ENCODE peak calls at places on chromosomes 13 and 19, in ten cellular contexts. T is HFFc6; D is body of pancreas; F is chondrocyte; E is right lobe of liver; O is CD8-positive, alpha-beta T cell; X is progenitor cell of endocrine pancreas; C is foreskin fibroblast; R is bronchial epithelial cell; H is psoas muscle. M is an unnamed sample.

GRCh38 chr13:94007072-94007471 is 472.4 kb downstream of the DCT start:
- DNase-seq in T (no peak), D (no peak), F (no peak), E (no peak), O (no peak), X (no peak), C (no peak), R (no peak), H (no peak), M (no peak)

GRCh38 chr19:31976775-31977536 is 368.5 kb upstream of the ZNF507 start:
- DNase-seq in T (no peak), D (no peak), F (no peak), E (no peak), O (no peak), X (no peak), C (no peak), R (no peak), H (no peak), M (no peak)

GRCh38 chr19:22832031-22832762 is at the start of gene ZNF723:
- DNase-seq in T (no peak), D (no peak), F (peak; percentile 89), E (no peak), O (no peak), X (no peak), C (no peak), R (no peak), H (no peak), M (no peak)

GRCh38 chr13:35388979-35389378 is 87.5 kb downstream of the MAB21L1 start:
- DNase-seq in T (peak; percentile 20), D (no peak), F (no peak), E (no peak), O (no peak), X (no peak), C (peak; percentile 64), R (no peak), H (no peak), M (no peak)

GRCh38 chr13:32830632-32831031 is 185.6 kb upstream of the KL start:
- DNase-seq in T (no peak), D (no peak), F (no peak), E (no peak), O (no peak), X (no peak), C (no peak), R (no peak), H (no peak), M (no peak)

GRCh38 chr13:91698767-91699166 is 300.3 kb downstream of the GPC5 start:
- DNase-seq in T (no peak), D (no peak), F (no peak), E (no peak), O (no peak), X (no peak), C (no peak), R (no peak), H (no peak), M (no peak)

GRCh38 chr19:51944798-51945552 is 17.7 kb downstream of the ZNF613 start:
- DNase-seq in T (no peak), D (no peak), F (no peak), E (no peak), O (no peak), X (no peak), C (no peak), R (no peak), H (no peak), M (no peak)

GRCh38 chr13:70817571-70817970 is 709.3 kb upstream of the KLHL1 start:
- DNase-seq in T (no peak), D (no peak), F (no peak), E (no peak), O (no peak), X (no peak), C (no peak), R (no peak), H (no peak), M (no peak)

DNA sequence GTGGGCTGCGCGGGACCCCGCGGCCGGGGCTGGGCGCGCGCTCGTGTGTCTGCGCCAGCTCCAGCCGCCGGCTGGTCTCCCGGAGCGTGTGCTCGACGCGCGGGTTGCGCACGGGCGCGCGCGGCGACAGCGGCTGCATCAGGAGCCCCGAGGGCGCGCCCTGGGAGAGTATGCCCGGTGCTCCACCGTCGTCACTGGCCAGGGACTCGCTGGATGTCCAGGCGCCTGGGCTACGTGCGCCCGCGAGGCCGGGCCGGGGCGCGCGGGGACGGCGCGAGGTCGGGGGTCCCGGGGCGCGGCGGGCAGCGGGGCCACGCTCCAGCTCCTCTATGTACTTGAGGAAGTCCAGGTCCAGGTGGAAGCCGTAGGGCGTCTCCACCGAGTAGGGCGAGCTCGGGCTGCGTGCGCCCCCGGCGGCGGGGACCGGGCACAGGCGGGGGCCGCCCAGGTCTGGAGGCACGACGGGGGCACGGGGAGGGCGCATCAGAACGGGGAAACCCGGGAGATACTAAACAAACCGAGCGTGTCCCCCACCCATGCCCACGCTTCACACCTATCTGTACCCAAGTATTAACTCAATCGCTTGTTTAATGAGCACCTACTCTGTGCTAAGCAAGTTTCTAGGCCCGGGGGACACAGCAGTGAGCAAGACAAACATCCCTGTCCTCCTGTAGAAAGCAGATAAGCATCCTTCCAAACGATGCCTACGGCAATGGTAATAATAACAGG is 7.6 kb downstream of the KANK3 start:
- DNase-seq in T (no peak), D (no peak), F (no peak), E (no peak), O (peak; percentile 32), X (no peak), C (no peak), R (no peak), H (no peak), M (no peak)
- TF ChIP-seq CTCF in T (no peak), D (no peak), F (peak; percentile 43), E (no peak), O (no peak), X (peak; percentile 47), C (no peak), R (peak; percentile 32), H (no peak), M (peak; percentile 8)

DNA sequence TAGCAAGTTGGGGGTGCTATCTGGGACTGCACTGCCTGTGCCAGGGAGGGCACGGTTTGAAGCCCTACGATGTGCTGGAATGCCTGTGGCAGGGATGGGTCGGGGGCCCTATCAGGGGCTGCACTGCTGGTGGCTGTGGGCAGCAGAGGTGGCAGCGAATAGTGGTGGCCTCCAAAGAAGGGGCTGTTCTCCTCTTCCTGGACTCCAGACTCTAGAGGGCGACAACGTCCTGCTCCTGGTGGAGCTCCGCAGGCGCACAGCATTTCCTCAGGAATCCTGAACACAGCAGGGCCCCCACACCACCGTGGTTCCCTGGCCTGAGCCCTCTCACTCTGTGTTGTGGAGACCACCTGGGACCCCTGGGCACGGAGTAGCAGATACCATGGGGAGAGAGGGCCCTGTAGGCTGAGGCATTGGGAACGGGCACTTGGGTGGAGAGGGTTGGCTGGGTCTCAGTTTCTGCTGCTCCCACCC is 145.6 kb downstream of the TNFRSF19 start:
- DNase-seq in T (no peak), D (peak; percentile 60), F (no peak), E (no peak), O (no peak), X (no peak), C (no peak), R (no peak), H (no peak), M (no peak)
- TF ChIP-seq CTCF in T (peak; percentile 58), D (peak; percentile 55), F (peak; percentile 63), E (no peak), O (no peak), X (peak; percentile 32), C (no peak), R (peak; percentile 58), H (no peak), M (peak; percentile 58)

GRCh38 chr19:1855828-1856255 is 7.5 kb downstream of the KLF16 start:
- DNase-seq in T (no peak), D (no peak), F (no peak), E (peak; percentile 40), O (no peak), X (no peak), C (no peak), R (no peak), H (no peak), M (no peak)

GRCh38 chr19:1854032-1854541 is 5.8 kb upstream of the REXO1 start:
- DNase-seq in T (no peak), D (no peak), F (no peak), E (no peak), O (no peak), X (no peak), C (no peak), R (no peak), H (peak; percentile 19), M (no peak)

GRCh38 chr19:1854542-1855039 is 6.3 kb upstream of the REXO1 start:
- DNase-seq in T (no peak), D (no peak), F (no peak), E (peak; percentile 59), O (no peak), X (no peak), C (no peak), R (no peak), H (peak; percentile 46), M (no peak)

GRCh38 chr19:1856345-1856697 is 7.1 kb downstream of the KLF16 start:
- DNase-seq in T (no peak), D (no peak), F (no peak), E (no peak), O (no peak), X (no peak), C (no peak), R (no peak), H (no peak), M (no peak)

DNA sequence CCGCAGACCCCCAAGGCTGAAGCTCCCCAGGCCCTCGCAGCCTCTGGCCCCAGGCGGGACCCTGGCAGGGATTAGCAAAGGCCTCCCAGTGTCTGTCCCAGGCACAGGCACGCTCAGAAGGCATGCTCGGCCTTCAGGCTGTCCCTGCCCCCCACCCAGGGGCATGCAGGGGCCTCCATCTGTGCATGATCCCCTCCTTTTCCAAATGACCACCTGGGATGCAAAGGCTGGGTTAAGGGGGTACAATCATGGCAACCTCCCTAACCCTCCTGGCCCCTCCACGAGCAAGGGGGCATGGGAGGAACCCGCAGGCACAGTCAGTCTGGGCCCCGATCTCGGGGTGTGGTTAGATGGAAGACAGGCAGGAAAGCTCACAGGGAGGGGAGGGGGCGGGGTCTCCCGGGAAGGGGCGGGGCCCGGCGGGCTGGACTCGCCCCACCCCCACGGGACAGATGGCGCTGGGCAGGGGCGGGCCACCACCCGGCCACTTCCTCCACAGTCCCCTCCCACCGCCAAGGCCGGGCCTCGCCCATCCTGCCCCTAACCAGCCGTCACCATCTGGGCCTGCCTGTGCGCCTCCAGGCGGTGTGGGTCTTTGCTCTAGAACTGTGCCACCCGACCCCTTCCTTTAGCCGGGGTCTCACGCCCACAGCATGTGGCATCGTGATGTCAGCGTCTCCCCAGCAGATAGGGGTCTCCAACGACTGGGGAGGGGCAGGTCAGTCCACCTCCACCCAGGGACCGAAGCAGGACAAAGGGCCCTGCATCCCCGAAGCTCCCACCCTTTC is 7.0 kb upstream of the REXO1 start:
- DNase-seq in T (peak; percentile 80), D (peak; percentile 81), F (no peak), E (peak; percentile 91), O (peak; percentile 72), X (no peak), C (peak; percentile 92), R (peak; percentile 71), H (peak; percentile 87), M (peak; percentile 98)
- TF ChIP-seq CTCF in T (no peak), D (no peak), F (peak; percentile 5), E (no peak), O (no peak), X (no peak), C (no peak), R (no peak), H (no peak), M (no peak)

DNA sequence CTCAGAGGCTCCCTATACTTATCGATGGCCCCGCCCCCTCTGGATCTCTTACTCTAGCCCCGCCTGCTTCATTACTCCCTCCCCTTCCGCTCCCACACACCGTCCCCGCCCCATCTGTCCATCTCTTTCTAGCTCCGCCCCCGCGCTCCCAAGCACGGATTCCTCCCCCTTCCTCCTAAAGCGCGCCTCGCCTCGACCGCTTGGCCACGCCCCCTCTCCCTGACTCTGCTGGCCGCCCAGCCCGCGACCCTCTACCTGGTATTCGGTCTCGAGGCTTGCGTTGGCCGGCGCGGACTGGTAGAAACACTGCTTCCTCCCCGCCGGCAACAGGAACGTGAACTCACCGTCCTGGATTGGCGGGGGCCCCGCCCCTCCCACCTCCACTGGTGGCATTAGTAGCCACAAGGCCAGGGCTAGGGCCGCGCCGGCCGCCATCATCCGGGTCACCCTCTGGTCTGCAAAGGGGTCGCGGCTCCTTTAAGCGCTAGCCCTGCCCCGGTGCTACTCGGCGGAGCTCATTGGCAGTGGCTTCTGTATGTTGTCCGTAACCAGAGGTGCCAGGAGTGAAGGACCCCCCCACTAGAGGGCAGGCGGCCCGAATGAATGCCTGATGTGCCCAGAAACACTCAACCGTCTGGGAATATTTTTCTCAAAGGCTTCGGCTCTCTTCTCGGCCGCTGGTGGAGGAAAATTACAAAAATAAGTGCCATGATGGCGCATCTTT is at the start of gene TMED1:
- DNase-seq in T (peak; percentile 99), D (peak; percentile 100), F (peak; percentile 100), E (peak; percentile 100), O (peak; percentile 95), X (peak; percentile 94), C (peak; percentile 99), R (peak; percentile 86), H (peak; percentile 100), M (peak; percentile 83)
- TF ChIP-seq CTCF in T (peak; percentile 80), D (peak; percentile 59), F (peak; percentile 63), E (peak; percentile 18), O (no peak), X (peak; percentile 22), C (no peak), R (peak; percentile 26), H (peak; percentile 29), M (peak; percentile 33)